ENCODE peak calls at places on chromosomes 12 and 14, in five cellular contexts. One of them, this sample, is unnamed.
A peak's percentile ranks its signal among the peaks of the same experiment; 100 is the strongest.

GRCh38 chr12:11663128-11663527 is 13.7 kb downstream of the ETV6 start:
- DNase-seq in uterus: no peak
- DNase-seq in PC-3: no peak
- DNase-seq in mammary epithelial cell: no peak
- DNase-seq in CD8-positive, alpha-beta T cell: no peak
- DNase-seq in this sample: no peak

GRCh38 chr14:24965934-24966593 is 83.9 kb downstream of the STXBP6 start:
- DNase-seq in mammary epithelial cell: peak; percentile 35
- DNase-seq in CD8-positive, alpha-beta T cell: no peak
- DNase-seq in PC-3: no peak
- DNase-seq in uterus: peak; percentile 35
- DNase-seq in this sample: peak; percentile 25

GRCh38 chr12:53938276-53939140 is at the start of gene HOXC13:
- DNase-seq in PC-3: peak; percentile 99
- DNase-seq in uterus: no peak
- DNase-seq in CD8-positive, alpha-beta T cell: no peak
- DNase-seq in mammary epithelial cell: peak; percentile 100
- DNase-seq in this sample: peak; percentile 72

GRCh38 chr12:80778005-80778541 is 61.4 kb downstream of the MYF5 start:
- DNase-seq in CD8-positive, alpha-beta T cell: no peak
- DNase-seq in mammary epithelial cell: peak; percentile 97
- DNase-seq in uterus: peak; percentile 46
- DNase-seq in PC-3: peak; percentile 52
- DNase-seq in this sample: no peak

GRCh38 chr12:77469614-77470333 is 360.9 kb upstream of the NAV3 start:
- DNase-seq in CD8-positive, alpha-beta T cell: no peak
- DNase-seq in PC-3: no peak
- DNase-seq in mammary epithelial cell: no peak
- DNase-seq in uterus: no peak
- DNase-seq in this sample: no peak

GRCh38 chr12:123057505-123058265 is 77.2 kb downstream of the ARL6IP4 start:
- DNase-seq in PC-3: no peak
- DNase-seq in mammary epithelial cell: no peak
- DNase-seq in CD8-positive, alpha-beta T cell: no peak
- DNase-seq in uterus: no peak
- DNase-seq in this sample: no peak

GRCh38 chr12:92109613-92110012 is 36.0 kb downstream of the BTG1 start:
- DNase-seq in uterus: no peak
- DNase-seq in CD8-positive, alpha-beta T cell: no peak
- DNase-seq in mammary epithelial cell: no peak
- DNase-seq in PC-3: no peak
- DNase-seq in this sample: no peak

GRCh38 chr12:58959639-58960300 is 39.5 kb upstream of the LRIG3 start:
- DNase-seq in CD8-positive, alpha-beta T cell: no peak
- DNase-seq in uterus: no peak
- DNase-seq in PC-3: no peak
- DNase-seq in mammary epithelial cell: no peak
- DNase-seq in this sample: no peak

GRCh38 chr14:60183724-60184596 is 18.8 kb upstream of the DHRS7 start:
- DNase-seq in uterus: peak; percentile 38
- DNase-seq in PC-3: peak; percentile 98
- DNase-seq in mammary epithelial cell: peak; percentile 56
- DNase-seq in CD8-positive, alpha-beta T cell: no peak
- DNase-seq in this sample: no peak

GRCh38 chr12:6370994-6371754 is 4.2 kb downstream of the SCNN1A start:
- DNase-seq in uterus: peak; percentile 75
- DNase-seq in mammary epithelial cell: peak; percentile 95
- DNase-seq in CD8-positive, alpha-beta T cell: no peak
- DNase-seq in PC-3: peak; percentile 97
- DNase-seq in this sample: peak; percentile 27

GRCh38 chr14:91521058-91521721 is 11.1 kb upstream of the PPP4R3A start:
- DNase-seq in PC-3: no peak
- DNase-seq in CD8-positive, alpha-beta T cell: no peak
- DNase-seq in uterus: no peak
- DNase-seq in mammary epithelial cell: no peak
- DNase-seq in this sample: no peak

GRCh38 chr12:112381421-112381897 is 772 bp downstream of the HECTD4 start:
- DNase-seq in mammary epithelial cell: peak; percentile 31
- DNase-seq in PC-3: peak; percentile 56
- DNase-seq in uterus: no peak
- DNase-seq in CD8-positive, alpha-beta T cell: peak; percentile 9
- DNase-seq in this sample: peak; percentile 18

GRCh38 chr12:24228980-24229730 is 279.7 kb upstream of the SOX5 start:
- DNase-seq in CD8-positive, alpha-beta T cell: no peak
- DNase-seq in mammary epithelial cell: no peak
- DNase-seq in uterus: no peak
- DNase-seq in PC-3: no peak
- DNase-seq in this sample: no peak

GRCh38 chr14:85415015-85415712 is 114.8 kb upstream of the FLRT2 start:
- DNase-seq in CD8-positive, alpha-beta T cell: no peak
- DNase-seq in mammary epithelial cell: peak; percentile 99
- DNase-seq in uterus: peak; percentile 53
- DNase-seq in PC-3: peak; percentile 88
- DNase-seq in this sample: no peak

GRCh38 chr14:55053018-55053417 is 1.6 kb downstream of the MAPK1IP1L start:
- DNase-seq in CD8-positive, alpha-beta T cell: no peak
- DNase-seq in uterus: no peak
- DNase-seq in mammary epithelial cell: no peak
- DNase-seq in PC-3: peak; percentile 53
- DNase-seq in this sample: no peak

GRCh38 chr14:55051165-55051425 is 352 bp upstream of the MAPK1IP1L start:
- DNase-seq in uterus: no peak
- DNase-seq in mammary epithelial cell: no peak
- DNase-seq in CD8-positive, alpha-beta T cell: no peak
- DNase-seq in PC-3: no peak
- DNase-seq in this sample: no peak

GRCh38 chr14:55053500-55053899 is 2.1 kb downstream of the MAPK1IP1L start:
- DNase-seq in mammary epithelial cell: no peak
- DNase-seq in PC-3: no peak
- DNase-seq in uterus: no peak
- DNase-seq in CD8-positive, alpha-beta T cell: no peak
- DNase-seq in this sample: no peak

GRCh38 chr14:55051426-55052258 is at the start of gene MAPK1IP1L:
- DNase-seq in mammary epithelial cell: peak; percentile 96
- DNase-seq in CD8-positive, alpha-beta T cell: peak; percentile 83
- DNase-seq in PC-3: peak; percentile 100
- DNase-seq in uterus: peak; percentile 89
- DNase-seq in this sample: peak; percentile 90

GRCh38 chr14:55052259-55052930 is 948 bp downstream of the MAPK1IP1L start:
- DNase-seq in mammary epithelial cell: no peak
- DNase-seq in CD8-positive, alpha-beta T cell: no peak
- DNase-seq in PC-3: peak; percentile 33
- DNase-seq in uterus: no peak
- DNase-seq in this sample: no peak
- H3K27me3 ChIP-seq in mammary epithelial cell: no peaks in the 10 kb centered on the region
- H3K27me3 ChIP-seq in CD8-positive, alpha-beta T cell: no peaks in the 10 kb centered on the region
- H3K27me3 ChIP-seq in PC-3: no peaks in the 10 kb centered on the region
- H3K27me3 ChIP-seq in uterus: no peaks in the 10 kb centered on the region
- H3K27me3 ChIP-seq in this sample: no peaks in the 10 kb centered on the region

GRCh38 chr14:63727736-63728728 is at the start of gene SGPP1:
- DNase-seq in PC-3: peak; percentile 84
- DNase-seq in mammary epithelial cell: peak; percentile 68
- DNase-seq in uterus: peak; percentile 70
- DNase-seq in CD8-positive, alpha-beta T cell: peak; percentile 74
- DNase-seq in this sample: peak; percentile 84

GRCh38 chr14:63727231-63727735 is 582 bp downstream of the SGPP1 start:
- DNase-seq in mammary epithelial cell: peak; percentile 42
- DNase-seq in CD8-positive, alpha-beta T cell: peak; percentile 9
- DNase-seq in uterus: peak; percentile 29
- DNase-seq in PC-3: peak; percentile 15
- DNase-seq in this sample: peak; percentile 52

GRCh38 chr14:63725786-63726185 is 2.1 kb downstream of the SGPP1 start:
- DNase-seq in CD8-positive, alpha-beta T cell: no peak
- DNase-seq in mammary epithelial cell: no peak
- DNase-seq in uterus: no peak
- DNase-seq in PC-3: no peak
- DNase-seq in this sample: no peak

GRCh38 chr14:63730659-63731058 is 2.8 kb upstream of the SGPP1 start:
- DNase-seq in CD8-positive, alpha-beta T cell: no peak
- DNase-seq in mammary epithelial cell: no peak
- DNase-seq in uterus: no peak
- DNase-seq in PC-3: no peak
- DNase-seq in this sample: no peak

DNA sequence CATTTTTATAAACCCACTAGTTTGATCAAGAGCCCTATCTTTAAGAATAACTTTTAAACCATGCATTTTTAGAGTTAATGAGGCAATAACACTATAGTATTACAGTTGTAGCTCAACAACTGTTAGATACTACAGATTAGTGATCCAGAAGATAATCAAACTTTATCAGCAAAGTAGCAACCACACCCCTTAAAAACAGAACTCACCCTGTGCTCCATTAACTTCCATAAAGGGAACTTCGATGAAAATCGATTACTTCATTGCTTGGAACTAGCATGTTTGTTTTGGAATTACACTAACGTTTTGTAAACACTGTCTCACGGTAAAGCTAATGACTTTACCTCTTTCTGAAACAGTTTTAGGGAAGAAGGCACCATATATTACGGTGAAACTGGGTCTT is 1.4 kb downstream of the SGPP1 start:
- DNase-seq in PC-3: peak; percentile 25
- DNase-seq in uterus: no peak
- DNase-seq in mammary epithelial cell: no peak
- DNase-seq in CD8-positive, alpha-beta T cell: no peak
- DNase-seq in this sample: no peak
- H3K4me3 ChIP-seq in PC-3: peak overlapping the region; percentile 84
- H3K4me3 ChIP-seq in uterus: peak overlapping the region; percentile 91
- H3K4me3 ChIP-seq in mammary epithelial cell: peak overlapping the region; percentile 91
- H3K4me3 ChIP-seq in CD8-positive, alpha-beta T cell: peak overlapping the region; percentile 88
- H3K4me3 ChIP-seq in this sample: peak overlapping the region; percentile 99

GRCh38 chr12:124764451-124764850 is 99.2 kb downstream of the SCARB1 start:
- DNase-seq in mammary epithelial cell: peak; percentile 65
- DNase-seq in PC-3: peak; percentile 86
- DNase-seq in CD8-positive, alpha-beta T cell: no peak
- DNase-seq in uterus: no peak
- DNase-seq in this sample: peak; percentile 66
- H3K4me1 ChIP-seq in mammary epithelial cell: peaks cover 8% of the 10 kb centered on the region
- H3K4me1 ChIP-seq in PC-3: peaks cover 8% of the 10 kb centered on the region
- H3K4me1 ChIP-seq in CD8-positive, alpha-beta T cell: peaks cover 4% of the 10 kb centered on the region
- H3K4me1 ChIP-seq in uterus: peaks cover 5% of the 10 kb centered on the region
- H3K4me1 ChIP-seq in this sample: peaks cover 31% of the 10 kb centered on the region

GRCh38 chr14:36270191-36270590 is 50.2 kb downstream of the MBIP start:
- DNase-seq in PC-3: no peak
- DNase-seq in CD8-positive, alpha-beta T cell: no peak
- DNase-seq in mammary epithelial cell: no peak
- DNase-seq in uterus: no peak
- DNase-seq in this sample: no peak
- H3K27me3 ChIP-seq in PC-3: peaks cover 86% of the 10 kb centered on the region
- H3K27me3 ChIP-seq in CD8-positive, alpha-beta T cell: no peaks in the 10 kb centered on the region
- H3K27me3 ChIP-seq in mammary epithelial cell: peaks cover 3% of the 10 kb centered on the region
- H3K27me3 ChIP-seq in uterus: peaks cover 6% of the 10 kb centered on the region
- H3K27me3 ChIP-seq in this sample: peaks cover 11% of the 10 kb centered on the region

DNA sequence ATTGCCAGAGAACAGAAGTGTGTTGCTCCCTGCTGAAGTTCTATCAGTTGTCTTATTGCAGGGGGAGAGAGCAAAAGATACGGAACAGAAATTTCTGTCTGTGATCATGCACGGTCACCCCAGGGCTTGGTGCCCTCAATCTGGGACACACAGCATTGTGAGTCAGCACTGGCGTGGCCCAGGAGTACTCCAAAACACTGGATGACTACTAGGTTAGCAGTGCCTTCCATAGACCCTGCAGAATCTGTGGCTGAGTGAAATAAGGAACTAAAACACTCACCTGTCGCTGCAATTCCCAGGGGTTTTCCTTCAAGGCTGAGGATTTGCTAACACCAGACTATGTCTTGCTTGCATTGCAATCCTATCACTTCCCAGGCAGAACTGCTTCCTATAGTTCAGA is 165.5 kb downstream of the ANO6 start:
- DNase-seq in uterus: no peak
- DNase-seq in CD8-positive, alpha-beta T cell: no peak
- DNase-seq in PC-3: peak; percentile 66
- DNase-seq in mammary epithelial cell: peak; percentile 17
- DNase-seq in this sample: no peak
- H3K4me3 ChIP-seq in uterus: no peak overlapping the region
- H3K4me3 ChIP-seq in CD8-positive, alpha-beta T cell: no peak overlapping the region
- H3K4me3 ChIP-seq in PC-3: no peak overlapping the region
- H3K4me3 ChIP-seq in mammary epithelial cell: no peak overlapping the region
- H3K4me3 ChIP-seq in this sample: no peak overlapping the region

DNA sequence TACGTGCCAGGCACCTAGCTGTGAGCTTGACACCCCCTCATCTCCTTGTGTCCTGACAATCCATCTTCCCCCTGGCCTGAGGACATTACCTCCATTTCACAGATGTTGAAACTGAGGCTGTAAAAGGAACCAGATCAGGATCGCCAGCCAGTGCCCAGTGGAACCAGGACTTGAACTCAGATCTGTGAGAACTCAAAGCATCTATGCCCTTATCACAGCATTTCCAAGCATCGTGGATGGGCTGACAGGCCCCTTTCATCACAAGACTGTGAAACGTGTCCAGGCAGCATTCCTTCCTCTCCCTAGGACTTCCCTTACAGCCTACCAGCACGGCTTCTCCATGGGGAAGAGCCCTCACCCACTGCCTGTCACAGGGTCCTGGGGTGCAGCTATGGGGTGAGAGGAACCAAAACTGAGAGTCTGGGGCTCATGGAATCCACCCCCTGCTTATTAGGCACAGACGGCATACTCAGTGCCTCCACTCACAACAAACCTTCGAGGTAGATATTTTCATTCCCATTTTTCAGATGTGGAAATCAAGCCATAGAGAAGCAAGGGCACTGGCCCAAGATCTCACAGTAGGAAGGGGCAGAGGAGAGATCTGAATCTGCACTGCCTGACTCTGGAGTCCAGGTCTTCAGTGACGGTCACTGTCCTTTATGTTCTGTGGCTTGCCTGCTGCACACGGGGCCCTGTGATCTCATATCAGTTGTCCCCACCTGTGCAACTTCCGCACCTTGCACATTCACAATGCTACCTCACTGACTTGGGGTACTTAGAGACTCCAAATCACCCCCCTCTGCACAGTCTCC is 26.8 kb downstream of the CMKLR1 start:
- DNase-seq in PC-3: no peak
- DNase-seq in mammary epithelial cell: no peak
- DNase-seq in uterus: no peak
- DNase-seq in CD8-positive, alpha-beta T cell: no peak
- DNase-seq in this sample: peak; percentile 34
- H3K4me1 ChIP-seq in PC-3: no peaks in the 10 kb centered on the region
- H3K4me1 ChIP-seq in mammary epithelial cell: no peaks in the 10 kb centered on the region
- H3K4me1 ChIP-seq in uterus: no peaks in the 10 kb centered on the region
- H3K4me1 ChIP-seq in CD8-positive, alpha-beta T cell: peaks cover 28% of the 10 kb centered on the region
- H3K4me1 ChIP-seq in this sample: no peaks in the 10 kb centered on the region

DNA sequence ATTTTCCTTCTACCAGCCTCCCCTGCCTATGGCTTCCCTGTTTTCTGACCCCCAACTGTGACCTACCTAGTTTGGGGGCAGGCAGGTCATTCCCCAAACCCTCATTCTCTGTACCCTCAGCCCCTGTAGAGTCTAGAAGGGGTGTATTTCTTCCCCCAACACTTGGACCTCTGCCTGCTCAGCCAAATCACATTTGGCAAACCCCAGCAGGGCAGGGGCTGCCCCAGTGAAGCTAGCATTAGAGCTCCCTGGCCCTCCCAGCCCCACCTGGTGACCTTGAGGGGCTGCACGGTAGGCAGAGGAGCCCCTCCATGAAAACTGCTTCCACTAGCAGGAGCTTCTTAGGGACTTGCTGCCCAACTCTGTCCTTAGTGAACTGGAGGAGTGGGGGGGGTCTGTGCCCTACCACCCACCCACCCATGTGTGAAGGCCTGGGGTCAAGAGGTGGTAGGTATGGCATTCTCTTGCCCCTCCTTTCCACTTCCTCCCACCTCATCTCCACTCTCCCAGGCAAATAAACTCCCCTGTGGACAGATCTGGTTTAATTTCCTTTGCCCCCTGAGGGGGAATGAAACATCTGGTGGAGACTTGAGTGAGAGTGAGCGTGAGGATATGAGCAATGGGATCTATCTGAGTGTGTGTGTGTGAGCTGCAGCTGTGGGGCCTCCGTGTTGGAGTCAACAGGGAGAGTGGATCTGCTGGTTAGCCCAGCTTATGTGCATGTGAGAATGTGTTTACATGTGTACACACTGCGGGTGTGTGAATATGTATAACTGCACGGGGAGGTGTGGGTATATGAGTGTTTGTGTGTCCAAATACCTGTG is 1.6 kb downstream of the NXPH4 start:
- DNase-seq in PC-3: peak; percentile 52
- DNase-seq in CD8-positive, alpha-beta T cell: no peak
- DNase-seq in uterus: no peak
- DNase-seq in mammary epithelial cell: no peak
- DNase-seq in this sample: no peak
- H3K27me3 ChIP-seq in PC-3: peaks cover 19% of the 10 kb centered on the region
- H3K27me3 ChIP-seq in CD8-positive, alpha-beta T cell: peaks cover 83% of the 10 kb centered on the region
- H3K27me3 ChIP-seq in uterus: peaks cover 56% of the 10 kb centered on the region
- H3K27me3 ChIP-seq in mammary epithelial cell: peaks cover 15% of the 10 kb centered on the region
- H3K27me3 ChIP-seq in this sample: no peaks in the 10 kb centered on the region

This sample was measured in psoas muscle.